ENCODE peak calls at places on chromosomes 2 and 18, in seven cellular contexts. L is hepatocyte, C is progenitor cell of endocrine pancreas, F is fibroblast of the aortic adventitia, V is cardiac fibroblast, H is OCI-LY7, E is B cell. R is an unnamed sample.

GRCh38 chr2:241619602-241620418 is 17.1 kb downstream of the THAP4 start:
- DNase-seq in L (no peak), C (no peak), F (no peak), V (no peak), H (no peak), E (no peak), R (no peak)

GRCh38 chr2:120567128-120567527 is 168.5 kb upstream of the GLI2 start:
- DNase-seq in L (no peak), C (no peak), F (no peak), V (no peak), H (no peak), E (no peak), R (no peak)

GRCh38 chr2:240954436-240955305 is 43.7 kb upstream of the SNED1 start:
- DNase-seq in L (no peak), C (peak; percentile 6), F (no peak), V (no peak), H (no peak), E (peak; percentile 25), R (no peak)

GRCh38 chr2:72210470-72210869 is 62.8 kb upstream of the CYP26B1 start:
- DNase-seq in L (no peak), C (no peak), F (no peak), V (no peak), H (no peak), E (no peak), R (no peak)

GRCh38 chr2:47520825-47521665 is 118.1 kb downstream of the MSH2 start:
- DNase-seq in L (no peak), C (no peak), F (peak; percentile 48), V (peak; percentile 62), H (peak; percentile 97), E (peak; percentile 91), R (peak; percentile 91)

GRCh38 chr2:23286765-23287155 is 98.2 kb upstream of the KLHL29 start:
- DNase-seq in L (peak; percentile 18), C (no peak), F (peak; percentile 52), V (peak; percentile 69), H (no peak), E (no peak), R (no peak)

GRCh38 chr18:48946329-48946835 is 4.4 kb downstream of the SMAD7 start:
- DNase-seq in L (no peak), C (no peak), F (peak; percentile 71), V (peak; percentile 75), H (no peak), E (no peak), R (no peak)

GRCh38 chr2:9030190-9030589 is 26.7 kb upstream of the MBOAT2 start:
- DNase-seq in L (no peak), C (no peak), F (no peak), V (no peak), H (no peak), E (no peak), R (no peak)

GRCh38 chr2:30261695-30262211 is 30.4 kb downstream of the LBH start:
- DNase-seq in L (no peak), C (no peak), F (no peak), V (no peak), H (no peak), E (no peak), R (no peak)

GRCh38 chr2:219497495-219498279 is 1.0 kb upstream of the GMPPA start:
- DNase-seq in L (peak; percentile 89), C (peak; percentile 42), F (peak; percentile 78), V (peak; percentile 86), H (no peak), E (no peak), R (peak; percentile 80)

GRCh38 chr2:64844087-64844486 is 145.1 kb upstream of the SLC1A4 start:
- DNase-seq in L (no peak), C (no peak), F (no peak), V (no peak), H (no peak), E (no peak), R (no peak)

GRCh38 chr18:64171576-64171975 is 22.7 kb upstream of the LINC00305 start:
- DNase-seq in L (no peak), C (no peak), F (no peak), V (no peak), H (no peak), E (no peak), R (no peak)
- TF ChIP-seq CTCF in L (no peak), C (no peak), F (no peak), V (no peak), H (no peak), E (no peak), R (no peak)

GRCh38 chr18:63022429-63023022 is 297.0 kb downstream of the BCL2 start:
- DNase-seq in L (no peak), C (no peak), F (no peak), V (no peak), H (no peak), E (no peak), R (no peak)
- TF ChIP-seq CTCF in L (peak; percentile 18), C (peak; percentile 64), F (peak; percentile 47), V (peak; percentile 58), H (peak; percentile 55), E (peak; percentile 29), R (peak; percentile 41)

GRCh38 chr2:236887519-236887918 is 198.2 kb upstream of the COPS8 start:
- DNase-seq in L (peak; percentile 72), C (no peak), F (peak; percentile 85), V (peak; percentile 6), H (no peak), E (no peak), R (no peak)
- TF ChIP-seq CTCF in L (no peak), C (no peak), F (no peak), V (no peak), H (no peak), E (no peak), R (no peak)

DNA sequence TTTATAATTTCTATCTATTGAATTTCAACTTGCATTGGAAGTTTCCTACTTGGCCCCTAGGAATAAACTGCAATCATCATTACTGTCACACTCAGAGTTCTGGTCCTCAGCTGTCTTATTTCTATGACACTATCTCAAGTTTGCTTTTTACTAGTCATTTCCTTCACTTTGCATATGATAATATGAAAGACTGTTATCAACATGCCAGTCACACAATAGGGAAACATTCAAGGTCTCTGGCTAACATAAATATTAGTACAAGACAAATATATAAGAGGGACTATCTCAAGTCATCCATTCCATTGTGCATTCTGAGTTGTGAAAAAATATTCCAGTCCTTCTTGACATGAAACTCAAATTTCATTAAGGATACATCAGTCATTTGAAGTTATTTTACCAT is 28.7 kb downstream of the DNAH6 start:
- DNase-seq in L (no peak), C (no peak), F (no peak), V (no peak), H (no peak), E (no peak), R (no peak)
- TF ChIP-seq CTCF in L (no peak), C (no peak), F (no peak), V (no peak), H (no peak), E (no peak), R (no peak)

GRCh38 chr18:8424917-8425725 is 184.1 kb upstream of the RAB12 start:
- DNase-seq in L (no peak), C (no peak), F (peak; percentile 45), V (peak; percentile 48), H (no peak), E (no peak), R (no peak)
- TF ChIP-seq CTCF in L (no peak), C (no peak), F (no peak), V (no peak), H (no peak), E (no peak), R (no peak)

GRCh38 chr18:9103488-9103887 is 989 bp downstream of the NDUFV2 start:
- DNase-seq in L (peak; percentile 33), C (no peak), F (peak; percentile 56), V (peak; percentile 53), H (peak; percentile 45), E (no peak), R (no peak)

GRCh38 chr18:9101730-9102390 is 639 bp upstream of the NDUFV2 start:
- DNase-seq in L (peak; percentile 64), C (no peak), F (peak; percentile 75), V (peak; percentile 86), H (peak; percentile 78), E (no peak), R (peak; percentile 31)

GRCh38 chr18:9100796-9101195 is 1.7 kb upstream of the NDUFV2 start:
- DNase-seq in L (no peak), C (no peak), F (no peak), V (no peak), H (no peak), E (no peak), R (no peak)

GRCh38 chr18:9104244-9104901 is 1.9 kb downstream of the NDUFV2 start:
- DNase-seq in L (no peak), C (no peak), F (peak; percentile 25), V (no peak), H (no peak), E (no peak), R (no peak)

GRCh38 chr18:9102391-9103216 is at the start of gene NDUFV2:
- DNase-seq in L (peak; percentile 98), C (peak; percentile 94), F (peak; percentile 90), V (peak; percentile 94), H (peak; percentile 97), E (peak; percentile 96), R (peak; percentile 96)
- TF ChIP-seq CTCF in L (no peak), C (no peak), F (no peak), V (no peak), H (no peak), E (no peak), R (no peak)

GRCh38 chr2:117169036-117169765 is 645.3 kb upstream of the DDX18 start:
- DNase-seq in L (no peak), C (no peak), F (no peak), V (no peak), H (no peak), E (no peak), R (no peak)

GRCh38 chr2:117170897-117171296 is 643.6 kb upstream of the DDX18 start:
- DNase-seq in L (no peak), C (no peak), F (no peak), V (no peak), H (no peak), E (no peak), R (no peak)
- TF ChIP-seq CTCF in L (no peak), C (no peak), F (no peak), V (no peak), H (no peak), E (no peak), R (no peak)

DNA sequence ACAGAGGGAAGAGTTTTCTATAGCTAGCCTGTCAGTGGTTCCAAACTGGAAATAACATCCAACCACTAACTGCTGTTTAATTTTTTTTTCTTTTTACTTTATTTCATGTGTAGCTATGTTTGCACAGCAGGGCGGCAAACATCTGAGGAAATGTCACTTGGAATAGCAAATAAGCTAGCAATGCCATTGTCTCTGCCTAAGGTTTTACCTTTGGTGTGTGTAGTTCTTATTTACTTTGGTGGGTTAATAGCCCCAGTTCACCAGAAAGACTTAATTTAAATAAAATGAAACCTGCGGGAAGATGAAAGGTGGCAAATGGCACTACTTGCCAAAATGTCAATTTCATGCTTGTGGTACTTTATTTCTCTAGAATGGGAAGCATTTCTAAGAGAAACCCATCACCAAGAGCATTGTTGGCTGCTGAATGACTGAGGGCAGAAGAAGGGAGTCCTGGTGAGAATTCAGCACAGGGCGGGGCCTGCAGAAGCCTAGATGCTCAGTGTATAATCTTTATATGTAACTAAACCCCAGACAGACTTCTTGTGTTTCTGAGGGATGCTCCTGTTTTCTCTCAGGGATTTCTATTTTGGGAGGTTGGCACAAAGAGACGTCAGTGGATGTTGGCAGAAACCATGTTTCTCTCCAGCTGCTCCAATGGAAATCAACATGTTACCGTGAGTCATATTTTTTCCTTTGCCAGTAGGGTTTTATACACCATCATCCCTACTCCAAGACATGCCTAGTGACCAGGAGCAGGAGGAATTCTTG is 300.4 kb upstream of the NT5C1B start:
- DNase-seq in L (no peak), C (no peak), F (peak; percentile 67), V (no peak), H (no peak), E (no peak), R (no peak)
- TF ChIP-seq CTCF in L (no peak), C (no peak), F (no peak), V (no peak), H (no peak), E (no peak), R (no peak)

GRCh38 chr18:75130591-75131274 is 78.2 kb downstream of the PTGR3 start:
- DNase-seq in L (no peak), C (no peak), F (peak; percentile 35), V (peak; percentile 11), H (no peak), E (no peak), R (no peak)
- TF ChIP-seq CTCF in L (no peak), C (no peak), F (peak; percentile 46), V (no peak), H (no peak), E (no peak), R (no peak)